ENCODE peak calls at places on chromosomes 2 and 18, in four cellular contexts. One of them, this sample, is unnamed.

GRCh38 chr2:231810905-231811304 is 24.7 kb downstream of the COPS7B start:
- DNase-seq in lung microvascular endothelial cell: no peak
- DNase-seq in GM23248: peak; percentile 80
- DNase-seq in heart left ventricle: no peak
- DNase-seq in this sample: no peak

GRCh38 chr18:35005963-35006577 is 35.1 kb upstream of the MAPRE2 start:
- DNase-seq in lung microvascular endothelial cell: peak; percentile 65
- DNase-seq in GM23248: peak; percentile 74
- DNase-seq in heart left ventricle: no peak
- DNase-seq in this sample: peak; percentile 80

GRCh38 chr2:73293534-73294171 is at the start of gene EGR4:
- DNase-seq in lung microvascular endothelial cell: peak; percentile 80
- DNase-seq in GM23248: peak; percentile 85
- DNase-seq in heart left ventricle: peak; percentile 49
- DNase-seq in this sample: peak; percentile 83

GRCh38 chr18:61551586-61551985 is 218.4 kb downstream of the CDH20 start:
- DNase-seq in lung microvascular endothelial cell: peak; percentile 85
- DNase-seq in GM23248: peak; percentile 77
- DNase-seq in heart left ventricle: no peak
- DNase-seq in this sample: peak; percentile 41

GRCh38 chr2:110678457-110679336 is 834 bp upstream of the BUB1 start:
- DNase-seq in lung microvascular endothelial cell: peak; percentile 22
- DNase-seq in GM23248: peak; percentile 62
- DNase-seq in heart left ventricle: no peak
- DNase-seq in this sample: no peak

GRCh38 chr2:101617786-101618185 is 79.7 kb upstream of the MAP4K4 start:
- DNase-seq in lung microvascular endothelial cell: no peak
- DNase-seq in GM23248: no peak
- DNase-seq in heart left ventricle: no peak
- DNase-seq in this sample: no peak

GRCh38 chr2:86025976-86026743 is 79.5 kb downstream of the POLR1A start:
- DNase-seq in lung microvascular endothelial cell: no peak
- DNase-seq in GM23248: no peak
- DNase-seq in heart left ventricle: peak; percentile 37
- DNase-seq in this sample: no peak

GRCh38 chr2:99651930-99652670 is 162.3 kb upstream of the REV1 start:
- DNase-seq in lung microvascular endothelial cell: no peak
- DNase-seq in GM23248: peak; percentile 58
- DNase-seq in heart left ventricle: no peak
- DNase-seq in this sample: no peak

GRCh38 chr2:24830351-24830750 is 37.1 kb downstream of the CENPO start:
- DNase-seq in lung microvascular endothelial cell: peak; percentile 40
- DNase-seq in GM23248: peak; percentile 25
- DNase-seq in heart left ventricle: no peak
- DNase-seq in this sample: peak; percentile 50

GRCh38 chr2:166539340-166540162 is 45.5 kb upstream of the SCN7A start:
- DNase-seq in lung microvascular endothelial cell: peak; percentile 69
- DNase-seq in GM23248: peak; percentile 63
- DNase-seq in heart left ventricle: no peak
- DNase-seq in this sample: peak; percentile 87

GRCh38 chr2:15968280-15969178 is 28.2 kb downstream of the MYCN start:
- DNase-seq in lung microvascular endothelial cell: no peak
- DNase-seq in GM23248: no peak
- DNase-seq in heart left ventricle: no peak
- DNase-seq in this sample: no peak

GRCh38 chr18:3097082-3097481 is 84.1 kb upstream of the LPIN2 start:
- DNase-seq in lung microvascular endothelial cell: no peak
- DNase-seq in GM23248: no peak
- DNase-seq in heart left ventricle: no peak
- DNase-seq in this sample: no peak

This sample was measured in NCI-H524.